ENCODE peak calls at places on chromosomes 16 and 17, in five cellular contexts. P, G, Z, N and U are unnamed samples.

GRCh38 chr17:15262291-15263205 is 2.6 kb downstream of the PMP22 start:
- DNase-seq in P (peak), G (peak), Z (peak), N (peak), U (peak)

GRCh38 chr16:81545470-81546175 is 101.0 kb downstream of the CMIP start:
- DNase-seq in P (no peak), G (no peak), Z (no peak), N (no peak), U (no peak)

GRCh38 chr16:57559075-57559790 is 16.8 kb downstream of the ADGRG5 start:
- DNase-seq in P (no peak), G (no peak), Z (no peak), N (no peak), U (no peak)

GRCh38 chr16:19135896-19136438 is 22.2 kb downstream of the ITPRIPL2 start:
- DNase-seq in P (peak), G (peak), Z (no peak), N (peak), U (no peak)

GRCh38 chr16:88315543-88316105 is 67.1 kb upstream of the ZNF469 start:
- DNase-seq in P (peak), G (peak), Z (peak), N (peak), U (peak)

GRCh38 chr16:70523621-70524405 is at the start of gene SF3B3:
- DNase-seq in P (peak), G (peak), Z (peak), N (no peak), U (peak)

GRCh38 chr17:83053779-83054451 is 25.5 kb upstream of the METRNL start:
- DNase-seq in P (peak), G (no peak), Z (no peak), N (peak), U (no peak)

GRCh38 chr16:27243725-27244362 is 24.7 kb downstream of the NSMCE1 start:
- DNase-seq in P (no peak), G (no peak), Z (no peak), N (no peak), U (no peak)

GRCh38 chr16:67719778-67720144 is 645 bp upstream of the GFOD2 start:
- DNase-seq in P (peak), G (peak), Z (peak), N (no peak), U (no peak)

GRCh38 chr16:84976644-84977400 is 34.5 kb downstream of the ZDHHC7 start:
- DNase-seq in P (peak), G (peak), Z (peak), N (peak), U (no peak)

GRCh38 chr16:57572978-57573733 is 30.7 kb downstream of the ADGRG5 start:
- DNase-seq in P (no peak), G (no peak), Z (no peak), N (no peak), U (no peak)

GRCh38 chr16:67173808-67174705 is 3.7 kb downstream of the NOL3 start:
- DNase-seq in P (peak), G (peak), Z (peak), N (peak), U (peak)

GRCh38 chr17:5975651-5976050 is 94.5 kb upstream of the WSCD1 start:
- DNase-seq in P (no peak), G (no peak), Z (no peak), N (no peak), U (no peak)

GRCh38 chr16:78705694-78706093 is 606.2 kb downstream of the WWOX start:
- DNase-seq in P (no peak), G (no peak), Z (no peak), N (no peak), U (no peak)

GRCh38 chr17:36112572-36112971 is 8.9 kb downstream of the CCL4 start:
- DNase-seq in P (no peak), G (no peak), Z (no peak), N (no peak), U (no peak)

GRCh38 chr16:4520913-4521312 is 17.7 kb downstream of the CDIP1 start:
- DNase-seq in P (no peak), G (no peak), Z (no peak), N (no peak), U (no peak)

DNA sequence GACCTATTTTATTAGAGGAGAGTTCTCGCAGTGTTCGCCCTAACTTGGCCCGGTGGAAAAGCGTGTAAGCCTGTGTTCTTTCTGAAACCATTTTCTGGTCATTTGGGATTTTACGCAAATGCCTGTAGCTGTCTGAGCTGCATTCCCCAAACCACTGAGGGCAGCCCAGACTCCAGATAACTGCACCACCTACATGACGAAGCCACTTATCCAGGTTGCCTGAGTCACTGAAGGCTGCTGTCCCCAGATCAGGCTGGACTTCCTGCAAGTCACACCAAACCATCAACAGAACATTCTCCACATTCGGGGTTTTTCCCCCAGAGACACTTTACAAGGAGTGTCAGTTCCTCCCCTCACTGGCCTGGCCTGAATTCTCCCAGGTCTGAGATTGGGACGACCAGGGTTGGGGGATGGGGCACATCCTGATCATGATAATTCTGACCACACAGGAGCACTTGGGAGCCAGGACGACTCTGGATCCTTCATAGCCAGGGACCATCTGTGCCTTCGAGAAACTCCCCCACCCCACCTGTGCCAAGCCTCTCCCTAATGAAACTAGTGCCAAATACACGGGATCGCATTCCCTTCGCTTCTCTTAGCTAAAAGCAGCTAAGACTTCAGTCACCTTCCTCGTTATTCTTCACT is 2.3 kb downstream of the RPRML start:
- DNase-seq in P (no peak), G (no peak), Z (no peak), N (no peak), U (no peak)
- TF ChIP-seq CTCF in P (no peak), G (no peak), Z (no peak), N (no peak), U (no peak)

GRCh38 chr17:80219013-80219776 is 938 bp downstream of the SGSH start:
- DNase-seq in P (peak), G (peak), Z (peak), N (peak), U (peak)

GRCh38 chr17:80219777-80220708 is at the start of the genes SGSH and SLC26A11:
- DNase-seq in P (peak), G (peak), Z (peak), N (peak), U (peak)

GRCh38 chr17:80221401-80221800 is 1.2 kb downstream of the SLC26A11 start:
- DNase-seq in P (no peak), G (no peak), Z (no peak), N (no peak), U (no peak)

GRCh38 chr17:80222376-80223141 is 2.3 kb downstream of the SLC26A11 start:
- DNase-seq in P (no peak), G (no peak), Z (no peak), N (no peak), U (no peak)

DNA sequence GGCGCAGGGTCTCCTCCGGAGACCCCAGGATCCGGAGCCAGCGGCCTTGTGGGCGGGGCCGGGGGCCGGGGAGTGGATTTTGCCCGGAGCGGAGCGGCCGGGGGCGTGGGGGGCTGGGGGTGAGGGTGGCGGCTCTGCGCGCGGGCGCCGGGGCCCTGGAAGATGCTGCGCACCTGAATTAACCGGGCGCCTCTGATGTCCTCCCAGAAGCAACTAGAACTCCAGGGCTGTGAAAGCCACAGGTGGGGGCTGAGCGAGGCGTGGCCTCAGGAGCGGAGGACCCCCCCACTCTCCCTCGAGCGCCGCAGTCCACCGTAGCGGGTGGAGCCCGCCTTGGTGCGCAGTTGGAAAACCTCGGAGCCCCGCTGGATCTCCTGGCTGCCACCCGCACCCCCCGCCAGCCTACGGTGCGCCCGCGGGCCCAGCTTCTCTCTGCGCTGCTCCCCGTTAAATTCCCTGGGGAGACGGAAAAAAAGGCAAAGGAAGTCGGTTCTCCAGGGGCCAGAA is 535 bp downstream of the SLC26A11 start:
- DNase-seq in P (no peak), G (peak), Z (peak), N (no peak), U (peak)
- H3K27ac ChIP-seq in P (peak), G (peak), Z (peak), N (peak), U (peak)

DNA sequence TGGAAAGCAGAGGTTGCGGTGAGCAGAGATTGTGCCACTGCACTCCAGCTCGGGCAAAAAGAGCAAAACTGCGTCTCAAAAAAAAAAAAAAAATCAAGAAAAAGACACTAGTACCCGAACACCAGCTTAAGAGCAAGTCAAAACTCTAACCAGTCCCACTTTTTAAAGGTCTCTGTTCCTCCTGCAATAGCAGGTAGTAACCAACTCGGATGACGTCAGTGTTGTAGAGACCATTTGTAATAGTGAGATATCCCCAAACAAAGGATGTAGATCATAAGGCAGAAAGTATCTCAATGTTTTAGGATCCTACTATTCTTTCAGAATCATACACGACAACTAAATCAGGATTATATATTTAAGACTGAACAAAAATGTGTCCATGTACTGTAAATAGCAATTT is 2.4 kb downstream of the JPT1 start:
- DNase-seq in P (no peak), G (no peak), Z (no peak), N (no peak), U (no peak)
- TF ChIP-seq CTCF in P (no peak), G (no peak), Z (no peak), N (no peak), U (no peak)

GRCh38 chr16:11735801-11736200 is 6.9 kb downstream of the TXNDC11 start:
- DNase-seq in P (no peak), G (no peak), Z (no peak), N (no peak), U (no peak)

GRCh38 chr16:11736903-11737302 is 5.8 kb downstream of the TXNDC11 start:
- DNase-seq in P (no peak), G (peak), Z (no peak), N (no peak), U (no peak)

GRCh38 chr16:11740567-11740966 is 2.1 kb downstream of the TXNDC11 start:
- DNase-seq in P (no peak), G (no peak), Z (no peak), N (no peak), U (no peak)

GRCh38 chr16:11738742-11739544 is 3.7 kb downstream of the TXNDC11 start:
- DNase-seq in P (no peak), G (peak), Z (no peak), N (no peak), U (no peak)

GRCh38 chr16:11737678-11738077 is 5.0 kb downstream of the TXNDC11 start:
- DNase-seq in P (no peak), G (no peak), Z (no peak), N (no peak), U (no peak)
- H3K27ac ChIP-seq in P (no peak), G (no peak), Z (peak), N (no peak), U (no peak)

GRCh38 chr17:31521632-31522283 is 130.3 kb downstream of the RAB11FIP4 start:
- DNase-seq in P (no peak), G (no peak), Z (no peak), N (no peak), U (no peak)
- TF ChIP-seq CTCF in P (no peak), G (no peak), Z (no peak), N (no peak), U (no peak)

GRCh38 chr17:18124346-18125126 is 16.0 kb downstream of the MYO15A start:
- DNase-seq in P (no peak), G (no peak), Z (no peak), N (no peak), U (no peak)
- H3K27ac ChIP-seq in P (no peak), G (no peak), Z (no peak), N (no peak), U (no peak)

GRCh38 chr16:22631264-22631663 is 120.6 kb downstream of the NPIPB5 start:
- DNase-seq in P (no peak), G (no peak), Z (no peak), N (no peak), U (no peak)
- TF ChIP-seq CTCF in P (no peak), G (no peak), Z (no peak), N (no peak), U (no peak)

GRCh38 chr17:49739662-49740271 is 24.2 kb downstream of the FAM117A start:
- DNase-seq in P (peak), G (peak), Z (peak), N (peak), U (peak)
- H3K27ac ChIP-seq in P (peak), G (peak), Z (peak), N (peak), U (peak)